ENCODE peak calls at places on chromosomes 3 and 15, in four cellular contexts. Z, W, X and M are unnamed samples.

GRCh38 chr15:64635486-64635815 is 139.9 kb downstream of the RBPMS2 start:
- DNase-seq in Z (peak), W (peak), X (peak), M (no peak)

GRCh38 chr15:77546050-77546501 is 86.6 kb downstream of the LINGO1 start:
- DNase-seq in Z (peak), W (peak), X (peak), M (no peak)

GRCh38 chr3:196792771-196793170 is 53.1 kb downstream of the PAK2 start:
- DNase-seq in W (no peak), X (peak), Z (peak), M (no peak)

GRCh38 chr15:31352283-31352880 is 25.7 kb downstream of the KLF13 start:
- DNase-seq in X (no peak), W (peak), Z (peak), M (peak)

GRCh38 chr3:20083953-20084352 is 43.7 kb downstream of the KAT2B start:
- DNase-seq in X (no peak), Z (no peak), W (no peak), M (no peak)

GRCh38 chr15:52021128-52021671 is 2.2 kb downstream of the MAPK6 start:
- DNase-seq in W (peak), X (peak), Z (peak), M (peak)

GRCh38 chr3:15428539-15428938 is 1.1 kb downstream of the EAF1 start:
- DNase-seq in W (no peak), X (peak), Z (peak), M (no peak)

GRCh38 chr3:66492672-66493071 is 8.2 kb downstream of the LRIG1 start:
- DNase-seq in W (no peak), Z (no peak), X (no peak), M (no peak)

GRCh38 chr3:107704477-107704876 is 181.7 kb downstream of the BBX start:
- DNase-seq in X (no peak), W (no peak), Z (peak), M (no peak)

GRCh38 chr15:42087926-42088800 is 6.2 kb downstream of the PLA2G4D start:
- DNase-seq in W (no peak), Z (no peak), X (no peak), M (no peak)

GRCh38 chr3:127486337-127486944 is 104.1 kb downstream of the TPRA1 start:
- DNase-seq in Z (no peak), X (no peak), W (no peak), M (no peak)

GRCh38 chr3:194340757-194341400 is 10.2 kb downstream of the CPN2 start:
- DNase-seq in W (no peak), Z (no peak), X (no peak), M (no peak)

GRCh38 chr15:41284425-41285177 is 47.8 kb downstream of the OIP5 start:
- DNase-seq in Z (no peak), X (peak), W (peak), M (peak)

GRCh38 chr15:67042490-67043181 is 22.8 kb upstream of the SMAD3 start:
- DNase-seq in X (peak), Z (peak), W (no peak), M (no peak)

GRCh38 chr3:149407898-149408297 is 30.4 kb upstream of the TM4SF1 start:
- DNase-seq in X (no peak), W (no peak), Z (peak), M (no peak)

GRCh38 chr3:41681479-41681878 is 280.4 kb downstream of the ULK4 start:
- DNase-seq in Z (peak), W (no peak), X (peak), M (no peak)

GRCh38 chr3:83011471-83011870 is 1250.0 kb upstream of the GBE1 start:
- DNase-seq in X (no peak), W (no peak), Z (no peak), M (no peak)

GRCh38 chr15:101541501-101542292 is 52.2 kb upstream of the PCSK6 start:
- DNase-seq in X (no peak), W (no peak), Z (no peak), M (no peak)

GRCh38 chr3:34067442-34068130 is 269.2 kb downstream of the PDCD6IP start:
- DNase-seq in Z (no peak), X (no peak), W (no peak), M (no peak)

GRCh38 chr15:47194718-47195117 is 522.6 kb upstream of the SEMA6D start:
- DNase-seq in W (peak), Z (peak), X (peak), M (peak)

GRCh38 chr15:83066034-83066760 is 855 bp downstream of the BTBD1 start:
- DNase-seq in X (no peak), W (no peak), Z (no peak), M (no peak)

GRCh38 chr3:155352900-155353490 is 59.5 kb upstream of the STRIT1 start:
- DNase-seq in W (peak), X (peak), Z (peak), M (peak)

GRCh38 chr3:26087751-26088150 is 297.9 kb downstream of the OXSM start:
- DNase-seq in X (no peak), W (no peak), Z (no peak), M (no peak)

GRCh38 chr3:147816770-147817169 is 407.6 kb downstream of the ZIC1 start:
- DNase-seq in W (no peak), X (peak), Z (no peak), M (no peak)

GRCh38 chr15:38750816-38751215 is 186.2 kb upstream of the RASGRP1 start:
- DNase-seq in X (no peak), W (no peak), Z (no peak), M (no peak)

GRCh38 chr3:30399394-30400181 is 206.8 kb upstream of the TGFBR2 start:
- DNase-seq in W (no peak), Z (peak), X (no peak), M (no peak)

GRCh38 chr15:39974656-39975230 is 40.8 kb downstream of the EIF2AK4 start:
- DNase-seq in X (no peak), W (no peak), Z (peak), M (no peak)

GRCh38 chr15:39979606-39980005 is 45.7 kb downstream of the EIF2AK4 start:
- DNase-seq in W (no peak), Z (peak), X (no peak), M (peak)

GRCh38 chr15:39976291-39977274 is 42.7 kb downstream of the EIF2AK4 start:
- DNase-seq in Z (peak), W (peak), X (peak), M (no peak)
- H2AFZ ChIP-seq in Z (peak), W (no peak), X (peak), M (no peak)

DNA sequence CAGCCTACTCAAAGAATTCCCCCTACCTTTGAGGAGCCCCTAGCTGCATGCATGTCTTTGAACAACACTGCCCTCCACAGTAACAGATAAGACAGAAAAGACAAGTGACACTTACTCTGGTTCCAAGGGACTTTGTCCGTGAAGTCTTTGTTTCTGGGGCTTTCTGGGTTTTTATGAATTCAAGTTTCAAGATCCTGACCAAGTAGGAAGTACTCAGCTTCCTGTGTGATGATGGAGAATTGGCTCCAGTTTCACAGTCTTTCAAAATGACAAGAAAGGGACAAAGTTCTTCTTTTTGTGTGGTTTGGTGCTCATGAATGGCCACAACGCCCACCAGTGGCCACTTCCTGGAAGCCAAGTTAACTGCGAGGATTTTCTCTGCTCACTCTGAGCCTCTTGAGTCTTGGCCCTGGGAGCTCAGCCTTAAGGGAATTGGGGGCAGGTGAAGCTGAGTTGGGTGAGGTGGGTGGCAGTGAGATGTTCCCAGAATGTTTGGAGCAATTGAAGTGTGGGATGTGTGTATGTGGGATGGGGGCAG is at the start of gene CCR1:
- DNase-seq in Z (peak), X (peak), W (no peak), M (peak)
- H2AFZ ChIP-seq in Z (no peak), X (peak), W (no peak), M (peak)

GRCh38 chr15:68424754-68425390 is 7.1 kb downstream of the ITGA11 start:
- DNase-seq in X (no peak), W (no peak), Z (peak), M (no peak)
- H2AFZ ChIP-seq in X (no peak), W (no peak), Z (no peak), M (no peak)

GRCh38 chr3:190252080-190252479 is 70.2 kb downstream of the CLDN1 start:
- DNase-seq in X (peak), W (no peak), Z (peak), M (no peak)
- H2AFZ ChIP-seq in X (no peak), W (no peak), Z (no peak), M (no peak)

GRCh38 chr15:39781147-39781966 is 1.3 kb downstream of the FSIP1 start:
- DNase-seq in W (no peak), Z (no peak), X (no peak), M (no peak)

GRCh38 chr15:39774688-39775267 is 7.9 kb downstream of the FSIP1 start:
- DNase-seq in Z (no peak), X (no peak), W (no peak), M (peak)

GRCh38 chr15:39777497-39777896 is 5.1 kb downstream of the FSIP1 start:
- DNase-seq in Z (peak), X (no peak), W (no peak), M (no peak)

GRCh38 chr15:39776068-39776467 is 6.6 kb downstream of the FSIP1 start:
- DNase-seq in X (no peak), W (no peak), Z (no peak), M (no peak)

DNA sequence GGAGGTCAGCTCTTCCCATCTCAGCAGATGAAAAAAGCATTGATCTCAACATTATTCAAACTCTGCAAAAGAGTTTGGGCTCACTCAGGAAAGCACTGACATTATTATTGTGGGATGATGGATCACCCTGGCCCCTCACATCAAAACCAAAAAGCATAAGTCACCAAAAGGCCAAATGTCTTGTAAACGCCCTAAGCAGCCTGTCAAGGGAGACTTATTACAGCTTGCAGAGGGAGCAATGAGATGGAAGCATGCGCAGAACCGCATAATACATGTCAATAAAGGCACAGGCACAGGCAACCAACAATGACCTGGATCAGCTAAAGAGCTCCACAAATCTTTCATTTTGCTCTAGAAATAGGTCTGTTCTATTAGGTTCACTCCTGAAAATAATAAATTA is 4.6 kb downstream of the FSIP1 start:
- DNase-seq in X (no peak), W (no peak), Z (no peak), M (no peak)
- H2AFZ ChIP-seq in X (no peak), W (no peak), Z (no peak), M (no peak)

GRCh38 chr3:21785765-21786453 is 34.9 kb upstream of the ZNF385D start:
- DNase-seq in X (no peak), W (no peak), Z (no peak), M (no peak)
- H2AFZ ChIP-seq in X (no peak), W (peak), Z (no peak), M (no peak)

GRCh38 chr3:192170659-192171058 is 556.7 kb downstream of the FGF12 start:
- DNase-seq in W (no peak), X (no peak), Z (no peak), M (no peak)
- H2AFZ ChIP-seq in W (no peak), X (no peak), Z (no peak), M (no peak)

DNA sequence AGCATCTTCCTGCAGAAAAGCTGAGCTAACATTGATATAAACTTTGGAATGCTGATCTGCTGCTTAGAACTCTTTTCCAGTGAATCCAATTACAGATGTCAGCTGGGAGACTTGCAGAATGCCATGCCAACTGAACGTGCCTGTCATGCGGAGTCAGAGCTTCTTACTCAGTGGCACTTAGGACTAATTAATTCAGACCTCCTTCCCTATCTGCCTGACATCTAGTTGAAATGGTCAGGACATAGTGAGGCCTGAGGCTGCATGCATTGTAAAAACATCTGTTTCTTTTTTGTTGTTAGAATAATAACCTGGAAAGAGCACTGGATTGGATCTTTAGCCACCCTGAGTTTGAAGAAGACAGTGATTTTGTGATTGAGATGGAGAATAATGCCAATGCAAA is 112.6 kb downstream of the USP13 start:
- DNase-seq in X (no peak), Z (no peak), W (peak), M (no peak)
- H2AFZ ChIP-seq in X (no peak), Z (no peak), W (no peak), M (no peak)

GRCh38 chr3:150699068-150699635 is 4.6 kb downstream of the ERICH6 start:
- DNase-seq in W (no peak), Z (peak), X (no peak), M (no peak)

DNA sequence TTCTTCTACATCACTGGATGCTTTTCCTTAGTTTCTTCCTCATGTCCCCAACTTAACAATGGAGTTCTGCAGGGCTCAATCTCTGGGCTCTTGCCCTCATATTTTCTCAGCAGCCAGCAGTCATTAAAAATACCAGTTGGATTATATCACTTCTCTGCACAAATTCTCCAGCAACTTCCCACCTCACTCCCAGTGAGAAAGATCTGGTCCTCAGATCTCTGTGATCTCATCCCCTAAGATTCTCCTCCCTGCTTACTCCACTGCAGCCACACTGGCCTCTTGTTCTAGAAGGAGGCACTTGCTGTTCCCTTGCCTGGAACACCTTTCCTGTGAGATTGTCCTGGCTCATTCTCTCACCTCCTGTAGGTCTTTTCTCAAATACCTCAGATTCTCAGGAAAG is 6.1 kb downstream of the ERICH6 start:
- DNase-seq in X (no peak), W (no peak), Z (peak), M (no peak)
- H2AFZ ChIP-seq in X (no peak), W (no peak), Z (no peak), M (no peak)